ENCODE peak calls at places on chromosomes 16 and 17, in eight cellular contexts. One of them, this sample, is unnamed.

GRCh38 chr16:57892447-57893096 is 78.4 kb downstream of the CNGB1 start:
- DNase-seq in heart left ventricle: no peak
- DNase-seq in PC-3: no peak
- DNase-seq in GM23338: no peak
- DNase-seq in choroid plexus epithelial cell: peak; percentile 65
- DNase-seq in AG09309: no peak
- DNase-seq in ovary: no peak
- DNase-seq in lower leg skin: no peak
- DNase-seq in this sample: no peak

GRCh38 chr17:3472137-3472536 is 518 bp upstream of the SPATA22 start:
- DNase-seq in heart left ventricle: no peak
- DNase-seq in PC-3: no peak
- DNase-seq in GM23338: no peak
- DNase-seq in choroid plexus epithelial cell: no peak
- DNase-seq in AG09309: no peak
- DNase-seq in ovary: no peak
- DNase-seq in lower leg skin: no peak
- DNase-seq in this sample: no peak

GRCh38 chr17:80424261-80424660 is 9.3 kb downstream of the ENDOV start:
- DNase-seq in heart left ventricle: no peak
- DNase-seq in PC-3: no peak
- DNase-seq in GM23338: no peak
- DNase-seq in choroid plexus epithelial cell: no peak
- DNase-seq in AG09309: no peak
- DNase-seq in ovary: no peak
- DNase-seq in lower leg skin: no peak
- DNase-seq in this sample: no peak

GRCh38 chr16:1846416-1846815 is 19.4 kb downstream of the FAHD1 start:
- DNase-seq in heart left ventricle: no peak
- DNase-seq in PC-3: no peak
- DNase-seq in GM23338: no peak
- DNase-seq in choroid plexus epithelial cell: no peak
- DNase-seq in AG09309: no peak
- DNase-seq in ovary: no peak
- DNase-seq in lower leg skin: no peak
- DNase-seq in this sample: no peak

GRCh38 chr17:34720760-34721159 is 141.4 kb downstream of the TMEM132E start:
- DNase-seq in heart left ventricle: no peak
- DNase-seq in PC-3: peak; percentile 58
- DNase-seq in GM23338: no peak
- DNase-seq in choroid plexus epithelial cell: no peak
- DNase-seq in AG09309: no peak
- DNase-seq in ovary: no peak
- DNase-seq in lower leg skin: no peak
- DNase-seq in this sample: no peak

GRCh38 chr16:86756882-86757703 is 178.7 kb downstream of the FOXL1 start:
- DNase-seq in heart left ventricle: no peak
- DNase-seq in PC-3: no peak
- DNase-seq in GM23338: no peak
- DNase-seq in choroid plexus epithelial cell: no peak
- DNase-seq in AG09309: no peak
- DNase-seq in ovary: no peak
- DNase-seq in lower leg skin: no peak
- DNase-seq in this sample: no peak

GRCh38 chr16:11585460-11586374 is 1.0 kb downstream of the LITAF start:
- DNase-seq in heart left ventricle: peak; percentile 41
- DNase-seq in PC-3: no peak
- DNase-seq in GM23338: no peak
- DNase-seq in choroid plexus epithelial cell: peak; percentile 16
- DNase-seq in AG09309: no peak
- DNase-seq in ovary: peak; percentile 50
- DNase-seq in lower leg skin: no peak
- DNase-seq in this sample: no peak

GRCh38 chr16:56625140-56625942 is at the start of gene MT1E:
- DNase-seq in heart left ventricle: peak; percentile 90
- DNase-seq in PC-3: no peak
- DNase-seq in GM23338: peak; percentile 81
- DNase-seq in choroid plexus epithelial cell: peak; percentile 87
- DNase-seq in AG09309: peak; percentile 20
- DNase-seq in ovary: peak; percentile 68
- DNase-seq in lower leg skin: peak; percentile 66
- DNase-seq in this sample: no peak

GRCh38 chr17:35175638-35176415 is 18.4 kb downstream of the SLC35G3 start:
- DNase-seq in heart left ventricle: no peak
- DNase-seq in PC-3: no peak
- DNase-seq in GM23338: no peak
- DNase-seq in choroid plexus epithelial cell: no peak
- DNase-seq in AG09309: no peak
- DNase-seq in ovary: no peak
- DNase-seq in lower leg skin: no peak
- DNase-seq in this sample: no peak

GRCh38 chr16:49663081-49664057 is 192.5 kb downstream of the ZNF423 start:
- DNase-seq in heart left ventricle: peak; percentile 39
- DNase-seq in PC-3: no peak
- DNase-seq in GM23338: no peak
- DNase-seq in choroid plexus epithelial cell: peak; percentile 10
- DNase-seq in AG09309: no peak
- DNase-seq in ovary: peak; percentile 53
- DNase-seq in lower leg skin: no peak
- DNase-seq in this sample: peak; percentile 16

GRCh38 chr17:7016886-7017826 is 4.7 kb downstream of the RNASEK start:
- DNase-seq in heart left ventricle: peak; percentile 40
- DNase-seq in PC-3: no peak
- DNase-seq in GM23338: no peak
- DNase-seq in choroid plexus epithelial cell: no peak
- DNase-seq in AG09309: no peak
- DNase-seq in ovary: no peak
- DNase-seq in lower leg skin: no peak
- DNase-seq in this sample: no peak

GRCh38 chr17:55067697-55068439 is 99.3 kb downstream of the STXBP4 start:
- DNase-seq in heart left ventricle: no peak
- DNase-seq in PC-3: peak; percentile 48
- DNase-seq in GM23338: no peak
- DNase-seq in choroid plexus epithelial cell: peak; percentile 31
- DNase-seq in AG09309: no peak
- DNase-seq in ovary: no peak
- DNase-seq in lower leg skin: no peak
- DNase-seq in this sample: no peak

GRCh38 chr16:19499481-19499880 is 22.4 kb downstream of the GDE1 start:
- DNase-seq in heart left ventricle: no peak
- DNase-seq in PC-3: no peak
- DNase-seq in GM23338: no peak
- DNase-seq in choroid plexus epithelial cell: no peak
- DNase-seq in AG09309: no peak
- DNase-seq in ovary: no peak
- DNase-seq in lower leg skin: no peak
- DNase-seq in this sample: no peak

GRCh38 chr17:67531291-67531690 is 154.2 kb downstream of the PITPNC1 start:
- DNase-seq in heart left ventricle: no peak
- DNase-seq in PC-3: no peak
- DNase-seq in GM23338: peak; percentile 53
- DNase-seq in choroid plexus epithelial cell: no peak
- DNase-seq in AG09309: no peak
- DNase-seq in ovary: no peak
- DNase-seq in lower leg skin: no peak
- DNase-seq in this sample: no peak

GRCh38 chr17:75769536-75769935 is 4.5 kb upstream of the GALK1 start:
- DNase-seq in heart left ventricle: no peak
- DNase-seq in PC-3: no peak
- DNase-seq in GM23338: no peak
- DNase-seq in choroid plexus epithelial cell: no peak
- DNase-seq in AG09309: no peak
- DNase-seq in ovary: no peak
- DNase-seq in lower leg skin: no peak
- DNase-seq in this sample: no peak

GRCh38 chr17:2059837-2060658 is 5.1 kb downstream of the HIC1 start:
- DNase-seq in heart left ventricle: no peak
- DNase-seq in PC-3: no peak
- DNase-seq in GM23338: no peak
- DNase-seq in choroid plexus epithelial cell: peak; percentile 38
- DNase-seq in AG09309: no peak
- DNase-seq in ovary: no peak
- DNase-seq in lower leg skin: no peak
- DNase-seq in this sample: no peak

GRCh38 chr17:2057130-2057713 is 2.3 kb downstream of the HIC1 start:
- DNase-seq in heart left ventricle: no peak
- DNase-seq in PC-3: no peak
- DNase-seq in GM23338: peak; percentile 59
- DNase-seq in choroid plexus epithelial cell: peak; percentile 57
- DNase-seq in AG09309: no peak
- DNase-seq in ovary: peak; percentile 62
- DNase-seq in lower leg skin: no peak
- DNase-seq in this sample: no peak

GRCh38 chr17:2057714-2058520 is 3.0 kb downstream of the HIC1 start:
- DNase-seq in heart left ventricle: no peak
- DNase-seq in PC-3: no peak
- DNase-seq in GM23338: peak; percentile 51
- DNase-seq in choroid plexus epithelial cell: peak; percentile 69
- DNase-seq in AG09309: no peak
- DNase-seq in ovary: peak; percentile 62
- DNase-seq in lower leg skin: no peak
- DNase-seq in this sample: no peak

GRCh38 chr17:2059125-2059836 is 4.4 kb downstream of the HIC1 start:
- DNase-seq in heart left ventricle: peak; percentile 45
- DNase-seq in PC-3: no peak
- DNase-seq in GM23338: peak; percentile 62
- DNase-seq in choroid plexus epithelial cell: peak; percentile 29
- DNase-seq in AG09309: no peak
- DNase-seq in ovary: peak; percentile 48
- DNase-seq in lower leg skin: no peak
- DNase-seq in this sample: no peak

GRCh38 chr17:2058521-2059124 is 3.7 kb downstream of the HIC1 start:
- DNase-seq in heart left ventricle: peak; percentile 84
- DNase-seq in PC-3: no peak
- DNase-seq in GM23338: peak; percentile 82
- DNase-seq in choroid plexus epithelial cell: peak; percentile 91
- DNase-seq in AG09309: no peak
- DNase-seq in ovary: peak; percentile 86
- DNase-seq in lower leg skin: no peak
- DNase-seq in this sample: no peak
- H3K4me3 ChIP-seq in heart left ventricle: peak overlapping the region; percentile 78
- H3K4me3 ChIP-seq in PC-3: no peak overlapping the region
- H3K4me3 ChIP-seq in GM23338: peak overlapping the region; percentile 49
- H3K4me3 ChIP-seq in choroid plexus epithelial cell: peak overlapping the region; percentile 79
- H3K4me3 ChIP-seq in AG09309: no peak overlapping the region
- H3K4me3 ChIP-seq in ovary: no peak overlapping the region
- H3K4me3 ChIP-seq in lower leg skin: no peak overlapping the region
- H3K4me3 ChIP-seq in this sample: peak overlapping the region; percentile 62

DNA sequence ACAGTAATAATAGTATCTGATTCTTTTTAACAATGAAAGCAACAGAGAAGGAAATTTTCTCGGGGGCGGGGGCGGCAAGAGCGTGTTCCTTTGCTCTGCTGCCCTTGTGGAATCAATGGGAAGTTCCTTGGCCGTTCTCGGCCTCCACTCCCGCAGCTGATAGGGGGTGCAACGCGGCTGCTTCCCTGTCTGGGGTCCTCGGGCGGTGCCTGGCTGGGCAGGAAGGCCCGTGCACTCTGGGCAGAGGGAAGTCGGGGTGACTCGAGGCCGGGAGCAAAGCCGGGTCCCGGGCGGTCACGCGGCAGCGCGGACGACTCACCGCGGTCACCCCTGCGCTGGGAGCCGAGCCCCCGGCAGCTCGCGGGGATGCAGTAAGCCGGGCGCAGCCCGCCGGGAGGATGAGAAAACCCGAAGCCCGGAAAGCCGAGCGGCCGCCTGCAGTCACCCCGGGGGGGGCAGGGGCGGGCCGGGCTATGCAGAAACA is 2.5 kb downstream of the TUBB3 start:
- DNase-seq in heart left ventricle: no peak
- DNase-seq in PC-3: no peak
- DNase-seq in GM23338: peak; percentile 64
- DNase-seq in choroid plexus epithelial cell: peak; percentile 25
- DNase-seq in AG09309: no peak
- DNase-seq in ovary: no peak
- DNase-seq in lower leg skin: no peak
- DNase-seq in this sample: no peak
- TF ChIP-seq CTCF in heart left ventricle: no peak
- TF ChIP-seq CTCF in PC-3: no peak
- TF ChIP-seq CTCF in GM23338: no peak
- TF ChIP-seq CTCF in choroid plexus epithelial cell: no peak
- TF ChIP-seq CTCF in AG09309: no peak
- TF ChIP-seq CTCF in ovary: no peak
- TF ChIP-seq CTCF in lower leg skin: no peak
- TF ChIP-seq CTCF in this sample: peak; percentile 4

DNA sequence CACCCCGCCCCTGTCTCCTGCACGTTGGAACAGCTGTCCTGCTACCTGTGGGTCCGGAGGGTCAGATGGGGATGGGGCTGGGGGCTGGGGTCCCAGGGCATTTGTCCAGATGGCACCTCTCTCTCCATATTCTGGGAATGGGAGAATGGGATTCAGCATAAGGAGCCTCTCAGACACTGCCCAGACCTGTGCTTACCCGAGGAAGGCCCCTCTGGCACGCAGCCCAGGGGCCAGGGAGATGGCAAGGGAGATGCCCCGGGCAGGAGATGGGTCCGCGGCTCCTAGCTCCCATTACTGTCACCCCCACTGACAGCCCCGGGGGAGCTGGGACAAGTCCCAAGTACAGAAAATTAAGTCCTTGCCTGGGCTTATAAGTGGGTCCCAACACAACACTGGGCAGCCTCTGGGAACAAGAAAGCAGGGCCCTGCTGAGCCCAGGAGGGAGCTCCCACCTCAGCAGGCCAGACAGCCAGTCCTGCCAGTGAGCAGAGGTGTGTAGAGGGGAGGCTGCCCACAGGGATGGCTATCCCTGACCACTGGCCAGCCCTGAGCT is 1.8 kb downstream of the VASN start:
- DNase-seq in heart left ventricle: no peak
- DNase-seq in PC-3: peak; percentile 47
- DNase-seq in GM23338: no peak
- DNase-seq in choroid plexus epithelial cell: no peak
- DNase-seq in AG09309: no peak
- DNase-seq in ovary: peak; percentile 72
- DNase-seq in lower leg skin: no peak
- DNase-seq in this sample: no peak
- H3K4me3 ChIP-seq in heart left ventricle: peak overlapping the region; percentile 84
- H3K4me3 ChIP-seq in PC-3: peak overlapping the region; percentile 91
- H3K4me3 ChIP-seq in GM23338: peak overlapping the region; percentile 73
- H3K4me3 ChIP-seq in choroid plexus epithelial cell: peak overlapping the region; percentile 80
- H3K4me3 ChIP-seq in AG09309: peak overlapping the region; percentile 99
- H3K4me3 ChIP-seq in ovary: peak overlapping the region; percentile 78
- H3K4me3 ChIP-seq in lower leg skin: peak overlapping the region; percentile 14
- H3K4me3 ChIP-seq in this sample: peak overlapping the region; percentile 71

DNA sequence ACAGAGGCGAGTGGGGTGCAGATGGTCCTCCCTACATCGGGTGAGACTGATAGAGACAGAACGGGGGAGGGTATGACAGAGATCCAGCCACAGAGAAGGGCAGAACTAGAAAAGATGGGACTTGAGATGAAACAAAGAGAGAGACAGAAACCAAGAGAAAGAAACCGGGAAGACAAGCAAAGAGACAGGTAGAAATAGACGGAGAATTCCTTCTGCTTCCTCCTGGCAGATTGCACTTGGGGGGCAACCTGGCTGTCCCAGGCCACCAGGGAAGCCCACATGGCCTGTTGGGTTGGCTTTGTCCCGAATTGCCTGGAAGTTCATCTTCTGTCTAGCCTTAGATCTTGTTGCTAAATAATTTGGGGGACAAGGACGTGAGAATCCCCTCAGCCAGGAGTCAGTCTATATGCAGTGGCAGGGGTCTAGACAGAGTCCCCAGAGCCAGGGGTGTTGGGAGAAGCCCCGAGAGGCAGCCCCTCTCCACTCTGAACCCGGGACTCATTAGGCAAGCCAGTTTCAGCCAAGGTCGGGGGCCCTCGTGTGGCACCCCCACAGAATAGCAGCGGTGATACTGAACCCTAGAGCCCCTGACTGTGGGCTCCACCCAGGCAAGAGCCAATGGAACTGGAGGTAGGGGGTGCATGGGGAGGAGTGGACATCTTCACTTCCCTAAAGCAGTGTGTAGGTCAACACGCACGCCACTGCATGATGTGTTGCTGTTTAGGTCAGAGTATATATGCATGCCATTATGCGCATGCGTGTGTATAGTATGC is 626 bp upstream of the TSPOAP1 start:
- DNase-seq in heart left ventricle: peak; percentile 51
- DNase-seq in PC-3: no peak
- DNase-seq in GM23338: peak; percentile 77
- DNase-seq in choroid plexus epithelial cell: no peak
- DNase-seq in AG09309: no peak
- DNase-seq in ovary: no peak
- DNase-seq in lower leg skin: no peak
- DNase-seq in this sample: no peak
- TF ChIP-seq CTCF in heart left ventricle: peak; percentile 21
- TF ChIP-seq CTCF in PC-3: no peak
- TF ChIP-seq CTCF in GM23338: peak; percentile 71
- TF ChIP-seq CTCF in choroid plexus epithelial cell: peak; percentile 39
- TF ChIP-seq CTCF in AG09309: peak; percentile 25
- TF ChIP-seq CTCF in ovary: no peak
- TF ChIP-seq CTCF in lower leg skin: no peak
- TF ChIP-seq CTCF in this sample: peak; percentile 39